ENCODE peak calls at places on chromosomes 6 and 20, in seven cellular contexts. One of them, this sample, is unnamed.

GRCh38 chr6:140537834-140538680 is 1163.6 kb upstream of the CITED2 start:
- DNase-seq in heart right ventricle: peak
- DNase-seq in astrocyte of the cerebellum: peak
- DNase-seq in astrocyte: peak
- DNase-seq in foreskin fibroblast: peak
- DNase-seq in astrocyte of the spinal cord: peak
- DNase-seq in GM23248: peak
- DNase-seq in this sample: no peak

GRCh38 chr6:158518196-158519127 is 41.4 kb upstream of the TMEM181 start:
- DNase-seq in heart right ventricle: peak
- DNase-seq in GM23248: peak
- DNase-seq in astrocyte: peak
- DNase-seq in astrocyte of the spinal cord: peak
- DNase-seq in astrocyte of the cerebellum: peak
- DNase-seq in foreskin fibroblast: peak
- DNase-seq in this sample: peak

GRCh38 chr6:3457710-3458605 is 1.1 kb upstream of the SLC22A23 start:
- DNase-seq in foreskin fibroblast: no peak
- DNase-seq in astrocyte of the spinal cord: peak
- DNase-seq in astrocyte: no peak
- DNase-seq in GM23248: peak
- DNase-seq in astrocyte of the cerebellum: no peak
- DNase-seq in heart right ventricle: peak
- DNase-seq in this sample: peak

GRCh38 chr20:3248167-3248992 is 9.4 kb upstream of the SLC4A11 start:
- DNase-seq in heart right ventricle: peak
- DNase-seq in GM23248: peak
- DNase-seq in astrocyte of the cerebellum: no peak
- DNase-seq in foreskin fibroblast: no peak
- DNase-seq in astrocyte: peak
- DNase-seq in astrocyte of the spinal cord: peak
- DNase-seq in this sample: no peak

GRCh38 chr20:35166242-35166830 is 5.5 kb upstream of the PROCR start:
- DNase-seq in GM23248: no peak
- DNase-seq in foreskin fibroblast: no peak
- DNase-seq in astrocyte: no peak
- DNase-seq in astrocyte of the spinal cord: no peak
- DNase-seq in astrocyte of the cerebellum: no peak
- DNase-seq in heart right ventricle: peak
- DNase-seq in this sample: peak

GRCh38 chr6:70221025-70221714 is 81.7 kb downstream of the COL9A1 start:
- DNase-seq in GM23248: peak
- DNase-seq in heart right ventricle: no peak
- DNase-seq in astrocyte of the spinal cord: peak
- DNase-seq in foreskin fibroblast: no peak
- DNase-seq in astrocyte of the cerebellum: peak
- DNase-seq in astrocyte: peak
- DNase-seq in this sample: peak

GRCh38 chr6:47112311-47112710 is 70.2 kb upstream of the ADGRF1 start:
- DNase-seq in GM23248: no peak
- DNase-seq in heart right ventricle: no peak
- DNase-seq in foreskin fibroblast: no peak
- DNase-seq in astrocyte: no peak
- DNase-seq in astrocyte of the cerebellum: no peak
- DNase-seq in astrocyte of the spinal cord: peak
- DNase-seq in this sample: no peak

GRCh38 chr20:4009305-4009704 is 6.1 kb downstream of the RNF24 start:
- DNase-seq in astrocyte of the spinal cord: no peak
- DNase-seq in heart right ventricle: no peak
- DNase-seq in astrocyte: no peak
- DNase-seq in astrocyte of the cerebellum: no peak
- DNase-seq in foreskin fibroblast: no peak
- DNase-seq in GM23248: no peak
- DNase-seq in this sample: no peak

GRCh38 chr20:49854190-49854875 is 41.7 kb downstream of the SLC9A8 start:
- DNase-seq in astrocyte: no peak
- DNase-seq in astrocyte of the cerebellum: no peak
- DNase-seq in heart right ventricle: no peak
- DNase-seq in astrocyte of the spinal cord: no peak
- DNase-seq in GM23248: no peak
- DNase-seq in foreskin fibroblast: no peak
- DNase-seq in this sample: no peak

DNA sequence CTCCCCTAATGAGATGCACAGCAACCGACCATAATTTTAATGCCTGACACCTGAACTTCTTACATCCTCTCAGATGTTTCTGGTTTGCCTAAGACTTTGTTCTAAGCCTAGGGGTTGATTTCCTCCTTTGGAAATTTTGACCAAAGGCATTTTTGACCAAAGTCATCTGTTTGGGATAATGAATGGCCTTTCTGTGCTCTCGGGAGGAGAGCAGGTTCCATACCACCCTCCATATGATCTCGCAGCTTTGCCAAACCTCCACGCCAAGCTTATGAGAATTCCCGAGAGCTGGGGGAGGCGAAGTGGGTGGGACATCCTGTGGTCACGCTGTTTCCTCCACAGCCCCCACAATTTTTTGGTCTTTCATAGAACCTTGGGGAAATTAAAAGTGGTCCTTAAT is 91.7 kb downstream of the SCML4 start:
- DNase-seq in astrocyte of the cerebellum: no peak
- DNase-seq in foreskin fibroblast: no peak
- DNase-seq in astrocyte: no peak
- DNase-seq in astrocyte of the spinal cord: no peak
- DNase-seq in heart right ventricle: no peak
- DNase-seq in GM23248: no peak
- DNase-seq in this sample: no peak
- H3K4me3 ChIP-seq in astrocyte of the cerebellum: no peak
- H3K4me3 ChIP-seq in foreskin fibroblast: no peak
- H3K4me3 ChIP-seq in astrocyte: no peak
- H3K4me3 ChIP-seq in astrocyte of the spinal cord: no peak
- H3K4me3 ChIP-seq in heart right ventricle: no peak
- H3K4me3 ChIP-seq in GM23248: no peak
- H3K4me3 ChIP-seq in this sample: no peak

DNA sequence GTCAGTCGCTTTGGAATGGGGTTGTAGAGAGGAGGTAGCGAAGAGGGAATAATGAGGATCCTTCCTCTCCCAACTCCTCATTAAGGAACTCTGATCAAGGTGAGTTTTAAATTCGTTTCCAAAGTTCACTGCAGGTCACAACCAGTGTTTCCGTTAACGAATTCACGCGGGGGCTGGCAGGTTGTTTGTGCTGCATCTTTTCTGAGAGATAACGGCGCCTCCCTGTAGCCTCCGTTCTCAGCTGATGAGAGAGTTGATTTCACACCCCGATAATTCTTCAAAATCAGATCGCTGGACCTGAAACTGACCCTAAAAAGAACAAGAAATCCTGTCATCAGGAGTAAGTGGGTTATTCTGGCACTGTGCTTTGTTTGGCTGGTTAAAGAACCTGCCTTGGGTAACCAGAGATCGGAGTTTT is 33.2 kb upstream of the BTN3A2 start:
- DNase-seq in astrocyte of the spinal cord: no peak
- DNase-seq in astrocyte of the cerebellum: no peak
- DNase-seq in heart right ventricle: no peak
- DNase-seq in astrocyte: no peak
- DNase-seq in foreskin fibroblast: no peak
- DNase-seq in GM23248: peak
- DNase-seq in this sample: no peak
- H3K4me3 ChIP-seq in astrocyte of the spinal cord: peak
- H3K4me3 ChIP-seq in astrocyte of the cerebellum: peak
- H3K4me3 ChIP-seq in heart right ventricle: no peak
- H3K4me3 ChIP-seq in astrocyte: peak
- H3K4me3 ChIP-seq in foreskin fibroblast: peak
- H3K4me3 ChIP-seq in GM23248: peak
- H3K4me3 ChIP-seq in this sample: peak

GRCh38 chr20:16236589-16237241 is 336.5 kb downstream of the KIF16B start:
- DNase-seq in GM23248: no peak
- DNase-seq in heart right ventricle: no peak
- DNase-seq in astrocyte of the spinal cord: no peak
- DNase-seq in foreskin fibroblast: no peak
- DNase-seq in astrocyte: no peak
- DNase-seq in astrocyte of the cerebellum: no peak
- DNase-seq in this sample: no peak
- H3K4me3 ChIP-seq in GM23248: no peak
- H3K4me3 ChIP-seq in heart right ventricle: no peak
- H3K4me3 ChIP-seq in astrocyte of the spinal cord: no peak
- H3K4me3 ChIP-seq in foreskin fibroblast: no peak
- H3K4me3 ChIP-seq in astrocyte: no peak
- H3K4me3 ChIP-seq in astrocyte of the cerebellum: no peak
- H3K4me3 ChIP-seq in this sample: no peak

DNA sequence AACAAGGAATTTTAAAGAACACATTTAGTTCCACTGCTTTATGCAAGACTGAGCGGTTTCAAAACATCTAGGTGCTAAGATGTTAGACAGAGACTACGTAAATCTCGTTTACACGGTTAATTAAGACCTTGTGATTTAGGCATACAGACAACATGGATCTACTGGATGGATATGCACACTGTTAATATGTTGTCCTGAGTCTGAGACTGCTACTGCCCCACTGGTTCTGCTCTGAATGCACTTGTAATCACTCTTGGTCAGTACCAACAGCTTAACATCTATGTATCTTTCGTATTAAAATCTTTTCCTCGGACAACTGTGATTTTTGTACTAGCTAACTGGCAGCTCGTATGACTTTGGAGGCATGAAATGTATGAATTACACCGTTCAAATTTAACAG is 3.1 kb downstream of the MAN1A1 start:
- DNase-seq in astrocyte: no peak
- DNase-seq in foreskin fibroblast: no peak
- DNase-seq in heart right ventricle: no peak
- DNase-seq in astrocyte of the cerebellum: no peak
- DNase-seq in astrocyte of the spinal cord: no peak
- DNase-seq in GM23248: peak
- DNase-seq in this sample: no peak
- H3K4me3 ChIP-seq in astrocyte: no peak
- H3K4me3 ChIP-seq in foreskin fibroblast: peak
- H3K4me3 ChIP-seq in heart right ventricle: peak
- H3K4me3 ChIP-seq in astrocyte of the cerebellum: peak
- H3K4me3 ChIP-seq in astrocyte of the spinal cord: peak
- H3K4me3 ChIP-seq in GM23248: peak
- H3K4me3 ChIP-seq in this sample: no peak

DNA sequence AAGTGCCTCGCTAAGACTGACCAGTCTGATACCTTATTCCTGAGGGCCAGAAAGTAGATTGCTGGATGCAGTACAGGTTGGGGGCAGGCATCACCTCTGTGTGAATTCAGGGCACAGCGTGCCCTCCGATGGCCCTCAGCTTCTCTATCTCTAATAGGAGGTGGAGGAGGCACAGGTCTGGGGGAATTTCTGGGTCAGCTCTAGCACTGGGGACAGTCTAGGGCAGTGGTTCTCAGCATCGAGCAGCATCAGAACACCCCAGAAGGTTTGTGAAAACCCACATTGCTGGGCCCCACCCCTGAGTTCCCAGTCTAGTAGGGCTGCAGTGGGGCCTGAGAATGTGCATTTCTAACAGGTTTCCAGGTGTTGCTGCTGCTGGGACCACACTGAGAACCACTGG is 166.7 kb downstream of the CDC5L start:
- DNase-seq in heart right ventricle: no peak
- DNase-seq in foreskin fibroblast: no peak
- DNase-seq in GM23248: no peak
- DNase-seq in astrocyte of the cerebellum: no peak
- DNase-seq in astrocyte of the spinal cord: no peak
- DNase-seq in astrocyte: no peak
- DNase-seq in this sample: no peak
- H3K4me3 ChIP-seq in heart right ventricle: no peak
- H3K4me3 ChIP-seq in foreskin fibroblast: no peak
- H3K4me3 ChIP-seq in GM23248: no peak
- H3K4me3 ChIP-seq in astrocyte of the cerebellum: no peak
- H3K4me3 ChIP-seq in astrocyte of the spinal cord: no peak
- H3K4me3 ChIP-seq in astrocyte: no peak
- H3K4me3 ChIP-seq in this sample: no peak

DNA sequence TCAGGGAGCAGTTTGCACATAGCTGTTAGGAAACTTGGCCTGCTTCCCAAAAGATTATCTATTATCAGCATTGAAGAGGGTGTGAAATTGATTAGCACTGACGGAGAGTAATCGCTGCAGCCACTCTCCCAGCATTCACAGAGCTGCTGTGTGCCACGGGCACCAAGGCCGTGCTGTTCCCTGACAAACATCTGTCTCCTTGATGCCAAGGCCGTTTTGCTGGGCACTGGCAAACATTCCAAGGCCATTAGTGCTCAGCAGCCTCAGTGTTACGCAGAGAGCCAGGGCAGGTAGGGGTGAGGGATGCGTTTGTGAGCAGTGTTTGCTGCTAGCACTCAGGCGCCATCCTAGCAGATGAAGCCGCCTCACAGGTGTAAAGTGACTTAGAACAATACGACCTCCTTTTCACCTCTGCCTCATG is 57.7 kb upstream of the VSTM2L start:
- DNase-seq in foreskin fibroblast: no peak
- DNase-seq in astrocyte of the spinal cord: no peak
- DNase-seq in heart right ventricle: peak
- DNase-seq in astrocyte: no peak
- DNase-seq in GM23248: no peak
- DNase-seq in astrocyte of the cerebellum: no peak
- DNase-seq in this sample: no peak
- H3K4me3 ChIP-seq in foreskin fibroblast: no peak
- H3K4me3 ChIP-seq in astrocyte of the spinal cord: no peak
- H3K4me3 ChIP-seq in heart right ventricle: no peak
- H3K4me3 ChIP-seq in astrocyte: no peak
- H3K4me3 ChIP-seq in GM23248: no peak
- H3K4me3 ChIP-seq in astrocyte of the cerebellum: no peak
- H3K4me3 ChIP-seq in this sample: no peak

GRCh38 chr6:106092279-106092678 is 6.1 kb downstream of the PRDM1 start:
- DNase-seq in astrocyte: no peak
- DNase-seq in astrocyte of the spinal cord: no peak
- DNase-seq in astrocyte of the cerebellum: no peak
- DNase-seq in heart right ventricle: no peak
- DNase-seq in GM23248: no peak
- DNase-seq in foreskin fibroblast: no peak
- DNase-seq in this sample: no peak

GRCh38 chr6:106085687-106085983 is 501 bp upstream of the PRDM1 start:
- DNase-seq in astrocyte: no peak
- DNase-seq in astrocyte of the spinal cord: peak
- DNase-seq in foreskin fibroblast: no peak
- DNase-seq in GM23248: peak
- DNase-seq in heart right ventricle: no peak
- DNase-seq in astrocyte of the cerebellum: no peak
- DNase-seq in this sample: no peak

GRCh38 chr6:106085984-106086832 is at the start of gene PRDM1:
- DNase-seq in astrocyte of the cerebellum: no peak
- DNase-seq in astrocyte of the spinal cord: peak
- DNase-seq in astrocyte: peak
- DNase-seq in foreskin fibroblast: peak
- DNase-seq in GM23248: peak
- DNase-seq in heart right ventricle: peak
- DNase-seq in this sample: peak

GRCh38 chr6:106087548-106088325 is 1.6 kb downstream of the PRDM1 start:
- DNase-seq in foreskin fibroblast: peak
- DNase-seq in GM23248: peak
- DNase-seq in astrocyte of the cerebellum: peak
- DNase-seq in heart right ventricle: peak
- DNase-seq in astrocyte of the spinal cord: peak
- DNase-seq in astrocyte: peak
- DNase-seq in this sample: no peak

GRCh38 chr6:106089981-106090380 is 3.8 kb downstream of the PRDM1 start:
- DNase-seq in GM23248: peak
- DNase-seq in astrocyte of the cerebellum: no peak
- DNase-seq in foreskin fibroblast: no peak
- DNase-seq in astrocyte: no peak
- DNase-seq in astrocyte of the spinal cord: peak
- DNase-seq in heart right ventricle: no peak
- DNase-seq in this sample: no peak
- H3K4me3 ChIP-seq in GM23248: peak
- H3K4me3 ChIP-seq in astrocyte of the cerebellum: peak
- H3K4me3 ChIP-seq in foreskin fibroblast: peak
- H3K4me3 ChIP-seq in astrocyte: peak
- H3K4me3 ChIP-seq in astrocyte of the spinal cord: peak
- H3K4me3 ChIP-seq in heart right ventricle: peak
- H3K4me3 ChIP-seq in this sample: no peak

GRCh38 chr6:19690676-19691075 is 146.5 kb upstream of the ID4 start:
- DNase-seq in astrocyte: no peak
- DNase-seq in astrocyte of the cerebellum: no peak
- DNase-seq in heart right ventricle: no peak
- DNase-seq in GM23248: no peak
- DNase-seq in foreskin fibroblast: no peak
- DNase-seq in astrocyte of the spinal cord: no peak
- DNase-seq in this sample: no peak
- H3K4me3 ChIP-seq in astrocyte: peak
- H3K4me3 ChIP-seq in astrocyte of the cerebellum: no peak
- H3K4me3 ChIP-seq in heart right ventricle: no peak
- H3K4me3 ChIP-seq in GM23248: no peak
- H3K4me3 ChIP-seq in foreskin fibroblast: no peak
- H3K4me3 ChIP-seq in astrocyte of the spinal cord: no peak
- H3K4me3 ChIP-seq in this sample: no peak

This sample was measured in Jurkat, Clone E6-1.